ENCODE peak calls at places on chromosomes 2 and 18, in four cellular contexts. One of them, this sample, is unnamed.

GRCh38 chr2:25159947-25160346 is 8.4 kb downstream of the POMC start:
- DNase-seq in iris pigment epithelial cell: peak
- DNase-seq in fibroblast of the aortic adventitia: no peak
- DNase-seq in ovary: no peak
- DNase-seq in this sample: peak

GRCh38 chr2:36618381-36618780 is 20.4 kb upstream of the FEZ2 start:
- DNase-seq in iris pigment epithelial cell: peak
- DNase-seq in fibroblast of the aortic adventitia: peak
- DNase-seq in ovary: no peak
- DNase-seq in this sample: peak

GRCh38 chr2:9985531-9985930 is 34.0 kb downstream of the GRHL1 start:
- DNase-seq in iris pigment epithelial cell: no peak
- DNase-seq in fibroblast of the aortic adventitia: no peak
- DNase-seq in ovary: no peak
- DNase-seq in this sample: no peak

GRCh38 chr2:128439231-128440086 is 120.8 kb upstream of the HS6ST1 start:
- DNase-seq in iris pigment epithelial cell: no peak
- DNase-seq in fibroblast of the aortic adventitia: no peak
- DNase-seq in ovary: no peak
- DNase-seq in this sample: no peak

GRCh38 chr2:72685666-72686065 is 140.2 kb downstream of the EXOC6B start:
- DNase-seq in iris pigment epithelial cell: no peak
- DNase-seq in fibroblast of the aortic adventitia: no peak
- DNase-seq in ovary: no peak
- DNase-seq in this sample: no peak

GRCh38 chr2:21037671-21038108 is 6.2 kb downstream of the APOB start:
- DNase-seq in iris pigment epithelial cell: no peak
- DNase-seq in fibroblast of the aortic adventitia: no peak
- DNase-seq in ovary: no peak
- DNase-seq in this sample: no peak

GRCh38 chr2:235707411-235708096 is 213.7 kb downstream of the AGAP1 start:
- DNase-seq in iris pigment epithelial cell: no peak
- DNase-seq in fibroblast of the aortic adventitia: no peak
- DNase-seq in ovary: no peak
- DNase-seq in this sample: no peak

GRCh38 chr2:69693059-69693458 is 48.9 kb upstream of the ANXA4 start:
- DNase-seq in iris pigment epithelial cell: no peak
- DNase-seq in fibroblast of the aortic adventitia: no peak
- DNase-seq in ovary: no peak
- DNase-seq in this sample: no peak

GRCh38 chr2:240994161-240994896 is 4.1 kb upstream of the SNED1 start:
- DNase-seq in iris pigment epithelial cell: no peak
- DNase-seq in fibroblast of the aortic adventitia: no peak
- DNase-seq in ovary: peak
- DNase-seq in this sample: no peak

GRCh38 chr2:103222974-103223373 is 461.1 kb downstream of the TMEM182 start:
- DNase-seq in iris pigment epithelial cell: no peak
- DNase-seq in fibroblast of the aortic adventitia: no peak
- DNase-seq in ovary: no peak
- DNase-seq in this sample: no peak

GRCh38 chr18:33304277-33304676 is 136.2 kb downstream of the CCDC178 start:
- DNase-seq in iris pigment epithelial cell: no peak
- DNase-seq in fibroblast of the aortic adventitia: no peak
- DNase-seq in ovary: no peak
- DNase-seq in this sample: no peak

GRCh38 chr18:33751613-33752221 is 173.7 kb downstream of the ASXL3 start:
- DNase-seq in iris pigment epithelial cell: peak
- DNase-seq in fibroblast of the aortic adventitia: peak
- DNase-seq in ovary: no peak
- DNase-seq in this sample: peak

GRCh38 chr2:156436477-156437085 is 402 bp downstream of the GPD2 start:
- DNase-seq in iris pigment epithelial cell: peak
- DNase-seq in fibroblast of the aortic adventitia: peak
- DNase-seq in ovary: no peak
- DNase-seq in this sample: peak

This sample was measured in mesenchymal stem cell.